ENCODE peak calls at places on chromosome 11, in seven cellular contexts. Q is naive thymus-derived CD4-positive, alpha-beta T cell; C is left ventricle myocardium inferior; S is heart left ventricle; F is colonic mucosa; W is trophoblast cell; Y is osteoblast. E is an unnamed sample.

GRCh38 chr11:63813563-63814382 is 517 bp downstream of the SPINDOC start:
- DNase-seq in Q (no peak), C (peak; percentile 60), S (peak; percentile 61), F (peak; percentile 55), W (peak; percentile 45), Y (peak; percentile 95), E (peak; percentile 75)

GRCh38 chr11:9490376-9490775 is 29.6 kb downstream of the ZNF143 start:
- DNase-seq in Q (no peak), C (no peak), S (no peak), F (no peak), W (no peak), Y (no peak), E (no peak)

GRCh38 chr11:47560431-47560830 is 5.0 kb upstream of the PTPMT1 start:
- DNase-seq in Q (no peak), C (no peak), S (no peak), F (no peak), W (no peak), Y (no peak), E (no peak)

GRCh38 chr11:74123008-74123448 is 47.8 kb downstream of the C2CD3 start:
- DNase-seq in Q (no peak), C (no peak), S (no peak), F (no peak), W (peak; percentile 33), Y (peak; percentile 61), E (no peak)

GRCh38 chr11:130428271-130428670 is at the start of gene ADAMTS8:
- DNase-seq in Q (no peak), C (no peak), S (no peak), F (no peak), W (no peak), Y (peak; percentile 89), E (peak; percentile 19)

GRCh38 chr11:122652495-122652894 is 3.0 kb upstream of the UBASH3B start:
- DNase-seq in Q (no peak), C (no peak), S (no peak), F (no peak), W (no peak), Y (no peak), E (no peak)

GRCh38 chr11:64286801-64287159 is 1.1 kb downstream of the GPR137 start:
- DNase-seq in Q (no peak), C (no peak), S (no peak), F (no peak), W (no peak), Y (peak; percentile 55), E (no peak)

GRCh38 chr11:22474621-22475020 is 136.4 kb downstream of the SLC17A6 start:
- DNase-seq in Q (no peak), C (no peak), S (no peak), F (no peak), W (no peak), Y (no peak), E (no peak)

GRCh38 chr11:122951231-122951630 is 30.4 kb downstream of the BSX start:
- DNase-seq in Q (no peak), C (no peak), S (no peak), F (no peak), W (no peak), Y (no peak), E (peak; percentile 33)

GRCh38 chr11:607020-607780 is 8.6 kb downstream of the IRF7 start:
- DNase-seq in Q (no peak), C (no peak), S (no peak), F (no peak), W (no peak), Y (no peak), E (no peak)

GRCh38 chr11:123429851-123430735 is at the start of gene GRAMD1B:
- DNase-seq in Q (peak; percentile 60), C (peak; percentile 41), S (peak; percentile 69), F (peak; percentile 38), W (peak; percentile 47), Y (peak; percentile 97), E (no peak)

GRCh38 chr11:69562816-69563215 is 78.1 kb upstream of the CCND1 start:
- DNase-seq in Q (no peak), C (no peak), S (no peak), F (no peak), W (no peak), Y (no peak), E (no peak)

GRCh38 chr11:45482331-45482730 is 183.1 kb downstream of the CHST1 start:
- DNase-seq in Q (no peak), C (no peak), S (no peak), F (no peak), W (no peak), Y (no peak), E (no peak)

GRCh38 chr11:73124796-73125195 is 17.3 kb downstream of the FCHSD2 start:
- DNase-seq in Q (no peak), C (no peak), S (no peak), F (no peak), W (no peak), Y (no peak), E (no peak)

GRCh38 chr11:115447273-115447864 is 56.8 kb downstream of the CADM1 start:
- DNase-seq in Q (no peak), C (no peak), S (no peak), F (no peak), W (no peak), Y (no peak), E (no peak)

GRCh38 chr11:69055598-69056516 is 7.1 kb downstream of the TPCN2 start:
- DNase-seq in Q (no peak), C (peak; percentile 60), S (peak; percentile 80), F (no peak), W (peak; percentile 32), Y (peak; percentile 87), E (no peak)

GRCh38 chr11:36427079-36427478 is 83.0 kb downstream of the TRAF6 start:
- DNase-seq in Q (no peak), C (no peak), S (peak; percentile 53), F (no peak), W (no peak), Y (no peak), E (no peak)

GRCh38 chr11:113526521-113526920 is 51.3 kb upstream of the DRD2 start:
- DNase-seq in Q (no peak), C (no peak), S (no peak), F (no peak), W (no peak), Y (no peak), E (no peak)

GRCh38 chr11:15565846-15566245 is 451.1 kb downstream of the INSC start:
- DNase-seq in Q (no peak), C (no peak), S (no peak), F (no peak), W (no peak), Y (no peak), E (no peak)

GRCh38 chr11:64803846-64804345 is 882 bp upstream of the MAP4K2 start:
- DNase-seq in Q (no peak), C (no peak), S (no peak), F (peak; percentile 41), W (no peak), Y (peak; percentile 93), E (no peak)

GRCh38 chr11:58675344-58676155 is 53.1 kb downstream of the CNTF start:
- DNase-seq in Q (peak; percentile 70), C (peak; percentile 73), S (peak; percentile 78), F (peak; percentile 82), W (peak; percentile 82), Y (peak; percentile 88), E (peak; percentile 67)

GRCh38 chr11:47433991-47434786 is 8.0 kb upstream of the PSMC3 start:
- DNase-seq in Q (no peak), C (no peak), S (no peak), F (no peak), W (no peak), Y (peak; percentile 94), E (no peak)

GRCh38 chr11:134044514-134045284 is 24.2 kb upstream of the JAM3 start:
- DNase-seq in Q (no peak), C (no peak), S (no peak), F (no peak), W (no peak), Y (peak; percentile 13), E (no peak)

GRCh38 chr11:13068211-13068610 is 59.1 kb downstream of the RASSF10 start:
- DNase-seq in Q (no peak), C (no peak), S (no peak), F (no peak), W (no peak), Y (no peak), E (no peak)

GRCh38 chr11:58004664-58005063 is 19.0 kb upstream of the OR9Q1 start:
- DNase-seq in Q (no peak), C (no peak), S (no peak), F (no peak), W (no peak), Y (peak; percentile 29), E (no peak)

GRCh38 chr11:11499300-11499699 is 122.5 kb downstream of the GALNT18 start:
- DNase-seq in Q (no peak), C (no peak), S (no peak), F (no peak), W (no peak), Y (no peak), E (no peak)
- H3K27ac ChIP-seq in Q (no peak overlapping the region), C (no peak overlapping the region), S (no peak overlapping the region), F (no peak overlapping the region), W (no peak overlapping the region), Y (no peak overlapping the region), E (no peak overlapping the region)

DNA sequence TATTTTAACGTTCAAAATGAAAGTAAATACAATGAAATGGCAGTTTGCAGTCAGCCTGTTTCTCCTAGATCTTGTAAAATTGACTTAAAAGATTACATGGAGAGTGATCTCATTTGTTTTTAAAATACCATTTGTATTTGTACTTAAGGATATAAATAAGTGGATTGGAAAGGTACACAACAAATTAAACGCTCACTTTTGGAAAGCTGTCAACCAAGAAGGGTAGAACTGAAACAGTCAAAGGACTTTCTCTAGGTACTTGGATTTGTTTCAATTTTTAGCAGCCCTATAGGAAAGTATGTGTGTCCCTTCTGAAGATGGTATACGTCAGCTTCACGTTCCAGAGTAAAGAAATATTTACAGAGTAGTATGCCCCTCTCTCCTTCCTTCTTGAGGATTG is 7.3 kb downstream of the TBRG1 start:
- DNase-seq in Q (no peak), C (no peak), S (no peak), F (no peak), W (no peak), Y (no peak), E (no peak)
- H3K36me3 ChIP-seq in Q (peaks cover 17% of the 10 kb centered on the region), C (peaks cover 93% of the 10 kb centered on the region), S (peaks cover 100% of the 10 kb centered on the region), F (peaks cover 24% of the 10 kb centered on the region), W (peaks cover 20% of the 10 kb centered on the region), Y (peaks cover 76% of the 10 kb centered on the region), E (peaks cover 82% of the 10 kb centered on the region)

DNA sequence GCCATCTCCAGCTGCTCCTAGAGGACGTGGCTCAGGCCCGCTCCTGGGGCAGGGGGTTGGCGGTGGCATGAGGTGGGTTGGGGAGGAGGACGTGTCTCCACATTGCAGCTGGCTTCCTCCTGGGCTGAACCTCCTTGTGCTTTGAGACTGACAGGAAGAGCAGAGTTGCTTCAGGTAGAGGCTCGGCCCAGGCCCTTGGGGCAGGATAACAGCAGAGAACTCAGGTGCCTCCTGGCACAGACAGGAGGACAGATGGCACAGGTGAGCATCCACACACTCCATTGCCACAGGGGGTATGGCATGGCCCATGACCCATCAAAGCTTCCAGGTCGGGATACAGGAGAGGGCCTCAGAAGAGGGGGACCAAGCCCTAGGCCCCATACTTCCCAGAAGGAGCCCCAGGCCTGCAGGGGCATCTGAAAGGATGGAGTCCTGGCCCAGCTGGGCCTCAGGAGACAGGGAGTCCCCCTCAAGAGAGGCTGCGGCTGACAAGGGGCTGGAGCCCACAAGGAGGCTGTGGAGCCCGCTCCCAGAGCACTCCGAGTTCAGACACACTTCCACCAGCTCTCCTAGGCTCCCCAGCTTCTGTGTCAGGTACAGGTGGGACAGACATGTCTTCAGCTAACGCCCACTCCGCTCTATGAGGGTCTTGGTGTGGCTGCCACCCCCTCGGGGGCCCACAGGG is 2.0 kb upstream of the KLHL35 start:
- DNase-seq in Q (no peak), C (no peak), S (peak; percentile 14), F (no peak), W (no peak), Y (peak; percentile 74), E (no peak)
- H3K4me3 ChIP-seq in Q (no peak overlapping the region), C (no peak overlapping the region), S (no peak overlapping the region), F (no peak overlapping the region), W (no peak overlapping the region), Y (no peak overlapping the region), E (no peak overlapping the region)

GRCh38 chr11:28757725-28758515 is 649.7 kb downstream of the METTL15 start:
- DNase-seq in Q (no peak), C (no peak), S (no peak), F (no peak), W (peak; percentile 82), Y (no peak), E (no peak)
- H3K27ac ChIP-seq in Q (no peak overlapping the region), C (no peak overlapping the region), S (no peak overlapping the region), F (no peak overlapping the region), W (no peak overlapping the region), Y (peak overlapping the region; percentile 90), E (no peak overlapping the region)